ENCODE peak calls at places on chromosomes 5 and 9, in five cellular contexts. C is iPS-NIHi11, F is stomach, B is C1 segment of cervical spinal cord, Q is psoas muscle. L is an unnamed sample.
A peak's percentile ranks its signal among the peaks of the same experiment; 100 is the strongest.

GRCh38 chr5:17132444-17133083 is 84.9 kb upstream of the BASP1 start:
- DNase-seq in C (peak; percentile 54), F (no peak), B (no peak), Q (no peak), L (no peak)

GRCh38 chr5:1441166-1441865 is 3.9 kb downstream of the SLC6A3 start:
- DNase-seq in C (no peak), F (no peak), B (no peak), Q (peak; percentile 5), L (no peak)

GRCh38 chr5:143386725-143387124 is 16.8 kb downstream of the NR3C1 start:
- DNase-seq in C (no peak), F (no peak), B (no peak), Q (no peak), L (no peak)

GRCh38 chr5:142866563-142867275 is 96.5 kb downstream of the ARHGAP26 start:
- DNase-seq in C (peak; percentile 75), F (peak; percentile 58), B (no peak), Q (no peak), L (no peak)

GRCh38 chr5:8756498-8757084 is 789.3 kb downstream of the SEMA5A start:
- DNase-seq in C (peak; percentile 29), F (no peak), B (peak; percentile 42), Q (no peak), L (no peak)

GRCh38 chr5:169856571-169856970 is 123.7 kb downstream of the INSYN2B start:
- DNase-seq in C (no peak), F (no peak), B (no peak), Q (no peak), L (no peak)

GRCh38 chr5:38660194-38660668 is 103.8 kb upstream of the LIFR start:
- DNase-seq in C (peak; percentile 53), F (no peak), B (no peak), Q (no peak), L (no peak)

GRCh38 chr5:134249469-134250379 is 23.9 kb upstream of the PPP2CA start:
- DNase-seq in C (no peak), F (no peak), B (no peak), Q (peak; percentile 43), L (no peak)

GRCh38 chr9:134136117-134136996 is 475 bp downstream of the WDR5 start:
- DNase-seq in C (no peak), F (no peak), B (no peak), Q (no peak), L (no peak)

GRCh38 chr5:74136276-74136675 is 504.3 kb downstream of the ENC1 start:
- DNase-seq in C (no peak), F (no peak), B (no peak), Q (no peak), L (no peak)

GRCh38 chr9:137974746-137975526 is 97.4 kb downstream of the CACNA1B start:
- DNase-seq in C (no peak), F (peak; percentile 13), B (no peak), Q (no peak), L (no peak)

GRCh38 chr5:108606185-108606584 is 141.5 kb upstream of the FER start:
- DNase-seq in C (no peak), F (no peak), B (no peak), Q (no peak), L (no peak)

GRCh38 chr9:117063721-117064471 is 351.0 kb downstream of the ASTN2 start:
- DNase-seq in C (no peak), F (no peak), B (no peak), Q (no peak), L (no peak)

GRCh38 chr9:88691811-88692210 is 156.8 kb downstream of the NXNL2 start:
- DNase-seq in C (no peak), F (no peak), B (no peak), Q (no peak), L (no peak)